ENCODE peak calls at places on chromosome 6, in six cellular contexts. P is A549, W is GM12878, J is K562, F is IMR-90, V is HepG2. Q is an unnamed sample.

GRCh38 chr6:144908004-144908403 is 622.9 kb downstream of the UTRN start:
- DNase-seq in P (no peak), W (no peak), J (no peak), F (peak; percentile 54), V (no peak), Q (no peak)

GRCh38 chr6:73233048-73233447 is 7.8 kb upstream of the KHDC1L start:
- DNase-seq in P (no peak), W (no peak), J (no peak), F (no peak), V (no peak), Q (no peak)

GRCh38 chr6:17938885-17939284 is 48.5 kb downstream of the KIF13A start:
- DNase-seq in P (no peak), W (no peak), J (no peak), F (peak; percentile 81), V (no peak), Q (no peak)

GRCh38 chr6:80638222-80639055 is 532.0 kb downstream of the BCKDHB start:
- DNase-seq in P (peak; percentile 21), W (peak; percentile 2), J (no peak), F (peak; percentile 99), V (peak; percentile 11), Q (peak; percentile 23)

GRCh38 chr6:147279423-147279822 is 75.2 kb downstream of the STXBP5 start:
- DNase-seq in P (no peak), W (no peak), J (no peak), F (peak; percentile 50), V (no peak), Q (no peak)

GRCh38 chr6:25623065-25623464 is 28.9 kb upstream of the SCGN start:
- DNase-seq in P (no peak), W (no peak), J (no peak), F (no peak), V (no peak), Q (no peak)

GRCh38 chr6:148272084-148272483 is 70.6 kb upstream of the SASH1 start:
- DNase-seq in P (no peak), W (no peak), J (no peak), F (peak; percentile 99), V (no peak), Q (no peak)

GRCh38 chr6:169420912-169421543 is 167.4 kb upstream of the THBS2 start:
- DNase-seq in P (no peak), W (no peak), J (peak; percentile 71), F (peak; percentile 18), V (peak; percentile 22), Q (peak; percentile 72)

GRCh38 chr6:161301338-161301737 is 27.5 kb upstream of the AGPAT4 start:
- DNase-seq in P (no peak), W (no peak), J (no peak), F (peak; percentile 63), V (no peak), Q (no peak)

GRCh38 chr6:31352497-31353368 is 4.2 kb downstream of the HLA-B start:
- DNase-seq in P (no peak), W (no peak), J (no peak), F (no peak), V (no peak), Q (no peak)

GRCh38 chr6:148509789-148510581 is 167.3 kb downstream of the SASH1 start:
- DNase-seq in P (no peak), W (no peak), J (no peak), F (peak; percentile 99), V (no peak), Q (no peak)

GRCh38 chr6:31940256-31940664 is 5.6 kb upstream of the CFB start:
- DNase-seq in P (no peak), W (no peak), J (no peak), F (peak; percentile 55), V (peak; percentile 78), Q (no peak)

GRCh38 chr6:3742426-3743344 is 8.8 kb downstream of the PXDC1 start:
- DNase-seq in P (peak; percentile 47), W (no peak), J (peak; percentile 89), F (peak; percentile 72), V (peak; percentile 78), Q (peak; percentile 81)

GRCh38 chr6:6379573-6379972 is 59.1 kb upstream of the F13A1 start:
- DNase-seq in P (no peak), W (peak; percentile 24), J (no peak), F (no peak), V (no peak), Q (peak; percentile 33)

GRCh38 chr6:7418238-7418905 is 28.8 kb downstream of the RIOK1 start:
- DNase-seq in P (no peak), W (no peak), J (no peak), F (peak; percentile 21), V (no peak), Q (no peak)

GRCh38 chr6:16564430-16564829 is 196.8 kb downstream of the ATXN1 start:
- DNase-seq in P (no peak), W (no peak), J (no peak), F (peak; percentile 63), V (no peak), Q (no peak)

GRCh38 chr6:11227698-11228097 is 4.8 kb downstream of the NEDD9 start:
- DNase-seq in P (no peak), W (no peak), J (no peak), F (no peak), V (no peak), Q (no peak)

GRCh38 chr6:125041740-125042459 is 79.7 kb downstream of the RNF217 start:
- DNase-seq in P (no peak), W (no peak), J (no peak), F (peak; percentile 83), V (no peak), Q (no peak)

GRCh38 chr6:156262014-156262413 is 515.2 kb upstream of the ARID1B start:
- DNase-seq in P (no peak), W (no peak), J (no peak), F (no peak), V (no peak), Q (no peak)

GRCh38 chr6:149934249-149935156 is 7.3 kb upstream of the ULBP2 start:
- DNase-seq in P (peak; percentile 33), W (peak; percentile 34), J (peak; percentile 64), F (peak; percentile 77), V (peak; percentile 64), Q (peak; percentile 70)

GRCh38 chr6:66926060-66926459 is 1219.0 kb upstream of the EYS start:
- DNase-seq in P (no peak), W (no peak), J (peak; percentile 9), F (no peak), V (peak; percentile 69), Q (peak; percentile 56)

GRCh38 chr6:34565722-34566137 is 9.6 kb upstream of the SPDEF start:
- DNase-seq in P (no peak), W (no peak), J (no peak), F (no peak), V (no peak), Q (no peak)

DNA sequence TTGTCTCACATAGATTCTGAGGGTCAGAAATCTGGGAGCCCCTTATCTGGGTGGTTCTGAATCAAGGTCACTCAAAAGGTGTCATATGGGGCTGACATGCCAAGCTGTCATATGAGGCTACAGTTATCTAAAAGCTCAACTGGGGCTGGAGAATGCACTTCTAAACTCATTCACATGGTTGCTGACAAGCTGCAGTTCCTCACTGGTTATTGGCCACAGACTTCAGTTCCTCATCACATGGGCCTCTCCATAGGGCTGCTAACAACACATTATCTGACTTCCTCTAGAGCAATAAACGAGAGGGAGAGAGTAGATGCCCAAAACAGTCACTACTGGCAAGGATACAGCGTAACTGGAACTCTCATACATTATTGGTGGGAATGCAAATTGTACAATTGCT is 7.4 kb upstream of the CGA start:
- DNase-seq in P (no peak), W (no peak), J (no peak), F (no peak), V (no peak), Q (no peak)
- TF ChIP-seq BHLHE40 in P (no peak), W (no peak), J (no peak), F (no peak), V (no peak), Q (no peak)

GRCh38 chr6:107820571-107821261 is 3.4 kb downstream of the SCML4 start:
- DNase-seq in P (no peak), W (no peak), J (no peak), F (no peak), V (no peak), Q (peak; percentile 34)
- TF ChIP-seq BHLHE40 in P (no peak), W (no peak), J (no peak), F (no peak), V (no peak), Q (no peak)

GRCh38 chr6:54238407-54238806 is 69.8 kb upstream of the TINAG start:
- DNase-seq in P (no peak), W (no peak), J (no peak), F (peak; percentile 39), V (no peak), Q (no peak)
- TF ChIP-seq BHLHE40 in P (no peak), W (no peak), J (no peak), F (no peak), V (no peak), Q (no peak)

DNA sequence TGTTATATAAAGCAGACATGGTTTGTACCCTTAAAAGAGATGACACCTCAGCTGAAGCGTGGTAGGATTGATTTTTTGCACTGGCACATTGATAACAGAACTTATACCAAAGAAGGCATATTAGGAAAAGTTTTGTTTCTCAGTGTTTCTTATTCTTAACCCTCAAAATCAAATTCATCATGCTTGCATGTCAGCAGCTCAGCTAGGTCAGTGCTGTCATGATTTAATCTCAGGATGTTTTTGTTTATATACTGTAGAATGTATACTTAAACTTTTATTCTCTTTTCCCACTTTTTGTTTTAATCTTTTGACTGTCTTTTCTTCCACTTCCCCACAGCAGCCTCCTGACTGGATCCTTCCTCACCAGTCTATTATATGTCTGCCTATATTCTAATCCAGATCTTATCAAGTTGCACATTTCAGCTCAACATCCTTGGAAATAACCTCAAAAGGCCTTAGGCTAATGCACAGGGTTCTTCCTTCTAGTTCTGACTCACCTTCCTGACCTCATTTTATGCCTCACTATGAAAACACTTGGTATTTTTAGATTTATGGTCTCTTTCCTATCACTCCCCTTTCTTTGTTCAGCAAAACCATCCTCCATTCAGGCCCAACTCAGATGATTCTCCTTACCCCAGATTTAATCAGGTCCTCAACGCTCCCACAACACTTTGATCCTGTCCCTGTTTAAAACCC is 7.1 kb downstream of the HEBP2 start:
- DNase-seq in P (no peak), W (no peak), J (no peak), F (peak; percentile 83), V (no peak), Q (no peak)
- TF ChIP-seq BHLHE40 in P (no peak), W (no peak), J (no peak), F (no peak), V (no peak), Q (no peak)

GRCh38 chr6:167699141-167700036 is 127.3 kb upstream of the AFDN start:
- DNase-seq in P (no peak), W (peak; percentile 27), J (no peak), F (no peak), V (no peak), Q (no peak)
- TF ChIP-seq BHLHE40 in P (no peak), W (no peak), J (no peak), F (no peak), V (no peak), Q (no peak)

DNA sequence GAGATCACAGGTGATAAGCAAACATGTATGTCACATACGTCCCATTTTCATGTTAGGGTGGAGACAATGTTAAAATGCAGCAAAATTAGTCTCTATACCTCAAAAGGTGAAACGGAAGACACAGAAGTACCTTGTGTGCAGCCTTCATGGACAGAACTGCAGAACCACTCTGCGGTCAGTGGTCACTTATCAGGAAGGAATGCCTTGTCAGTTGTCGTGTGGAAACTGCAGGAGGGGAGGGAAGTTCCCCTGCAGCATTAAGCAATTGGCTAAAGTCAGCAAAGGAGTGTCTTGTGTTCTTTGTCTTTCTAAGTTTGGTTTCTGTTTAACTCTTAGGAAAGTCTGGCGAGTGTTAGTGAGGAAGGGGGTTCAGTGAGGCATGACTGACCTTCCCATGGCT is 6.5 kb upstream of the GABRR2 start:
- DNase-seq in P (no peak), W (peak; percentile 28), J (peak; percentile 34), F (no peak), V (peak; percentile 12), Q (no peak)
- TF ChIP-seq BHLHE40 in P (no peak), W (no peak), J (peak; percentile 54), F (no peak), V (no peak), Q (no peak)